ENCODE peak calls at places on chromosomes 11 and 22, in nine cellular contexts. One of them, this sample, is unnamed.

GRCh38 chr11:100625041-100625440 is 62.0 kb upstream of the ARHGAP42 start:
- DNase-seq in A549: no peak
- DNase-seq in transverse colon: no peak
- DNase-seq in neural progenitor cell: no peak
- DNase-seq in MM.1S: no peak
- DNase-seq in iPS DF 6.9: no peak
- DNase-seq in IMR-90: no peak
- DNase-seq in heart right ventricle: no peak
- DNase-seq in CD8-positive, alpha-beta memory T cell: no peak
- DNase-seq in this sample: no peak

GRCh38 chr22:24156915-24157782 is 24.1 kb upstream of the SUSD2 start:
- DNase-seq in A549: peak; percentile 86
- DNase-seq in transverse colon: peak; percentile 93
- DNase-seq in neural progenitor cell: peak; percentile 94
- DNase-seq in MM.1S: peak; percentile 94
- DNase-seq in iPS DF 6.9: peak; percentile 87
- DNase-seq in IMR-90: peak; percentile 64
- DNase-seq in heart right ventricle: peak; percentile 83
- DNase-seq in CD8-positive, alpha-beta memory T cell: peak; percentile 93
- DNase-seq in this sample: peak; percentile 79

GRCh38 chr22:19810381-19811141 is 44.1 kb downstream of the GNB1L start:
- DNase-seq in A549: no peak
- DNase-seq in transverse colon: no peak
- DNase-seq in neural progenitor cell: peak; percentile 31
- DNase-seq in MM.1S: no peak
- DNase-seq in iPS DF 6.9: no peak
- DNase-seq in IMR-90: peak; percentile 81
- DNase-seq in heart right ventricle: no peak
- DNase-seq in CD8-positive, alpha-beta memory T cell: no peak
- DNase-seq in this sample: no peak

GRCh38 chr22:42958937-42959336 is 56.0 kb downstream of the PACSIN2 start:
- DNase-seq in A549: no peak
- DNase-seq in transverse colon: no peak
- DNase-seq in neural progenitor cell: no peak
- DNase-seq in MM.1S: no peak
- DNase-seq in iPS DF 6.9: no peak
- DNase-seq in IMR-90: no peak
- DNase-seq in heart right ventricle: no peak
- DNase-seq in CD8-positive, alpha-beta memory T cell: no peak
- DNase-seq in this sample: no peak

GRCh38 chr11:69253028-69253427 is 40.9 kb upstream of the MYEOV start:
- DNase-seq in A549: peak; percentile 49
- DNase-seq in transverse colon: no peak
- DNase-seq in neural progenitor cell: no peak
- DNase-seq in MM.1S: no peak
- DNase-seq in iPS DF 6.9: no peak
- DNase-seq in IMR-90: peak; percentile 73
- DNase-seq in heart right ventricle: no peak
- DNase-seq in CD8-positive, alpha-beta memory T cell: no peak
- DNase-seq in this sample: no peak

GRCh38 chr11:48036466-48036865 is 56.1 kb downstream of the PTPRJ start:
- DNase-seq in A549: no peak
- DNase-seq in transverse colon: no peak
- DNase-seq in neural progenitor cell: no peak
- DNase-seq in MM.1S: no peak
- DNase-seq in iPS DF 6.9: no peak
- DNase-seq in IMR-90: peak; percentile 84
- DNase-seq in heart right ventricle: no peak
- DNase-seq in CD8-positive, alpha-beta memory T cell: no peak
- DNase-seq in this sample: no peak

GRCh38 chr11:11265320-11265719 is 87.7 kb downstream of the CSNK2A3 start:
- DNase-seq in A549: no peak
- DNase-seq in transverse colon: no peak
- DNase-seq in neural progenitor cell: no peak
- DNase-seq in MM.1S: no peak
- DNase-seq in iPS DF 6.9: no peak
- DNase-seq in IMR-90: no peak
- DNase-seq in heart right ventricle: no peak
- DNase-seq in CD8-positive, alpha-beta memory T cell: no peak
- DNase-seq in this sample: no peak

GRCh38 chr11:5550440-5551095 is 2.2 kb upstream of the OR52H1 start:
- DNase-seq in A549: peak; percentile 21
- DNase-seq in transverse colon: no peak
- DNase-seq in neural progenitor cell: no peak
- DNase-seq in MM.1S: no peak
- DNase-seq in iPS DF 6.9: no peak
- DNase-seq in IMR-90: peak; percentile 91
- DNase-seq in heart right ventricle: no peak
- DNase-seq in CD8-positive, alpha-beta memory T cell: no peak
- DNase-seq in this sample: no peak

GRCh38 chr11:62732830-62733229 is 4.5 kb downstream of the TTC9C start:
- DNase-seq in A549: peak; percentile 56
- DNase-seq in transverse colon: no peak
- DNase-seq in neural progenitor cell: no peak
- DNase-seq in MM.1S: peak; percentile 34
- DNase-seq in iPS DF 6.9: no peak
- DNase-seq in IMR-90: peak; percentile 36
- DNase-seq in heart right ventricle: no peak
- DNase-seq in CD8-positive, alpha-beta memory T cell: no peak
- DNase-seq in this sample: no peak

GRCh38 chr11:73652046-73652730 is 5.8 kb downstream of the PLEKHB1 start:
- DNase-seq in A549: no peak
- DNase-seq in transverse colon: peak; percentile 14
- DNase-seq in neural progenitor cell: peak; percentile 92
- DNase-seq in MM.1S: no peak
- DNase-seq in iPS DF 6.9: no peak
- DNase-seq in IMR-90: no peak
- DNase-seq in heart right ventricle: peak; percentile 36
- DNase-seq in CD8-positive, alpha-beta memory T cell: no peak
- DNase-seq in this sample: peak; percentile 31

GRCh38 chr11:15159085-15159484 is 44.4 kb downstream of the INSC start:
- DNase-seq in A549: peak; percentile 7
- DNase-seq in transverse colon: no peak
- DNase-seq in neural progenitor cell: peak; percentile 38
- DNase-seq in MM.1S: peak; percentile 33
- DNase-seq in iPS DF 6.9: peak; percentile 33
- DNase-seq in IMR-90: peak; percentile 49
- DNase-seq in heart right ventricle: no peak
- DNase-seq in CD8-positive, alpha-beta memory T cell: no peak
- DNase-seq in this sample: peak; percentile 6

GRCh38 chr11:83836883-83837654 is 550.9 kb upstream of the CCDC90B start:
- DNase-seq in A549: peak; percentile 52
- DNase-seq in transverse colon: peak; percentile 13
- DNase-seq in neural progenitor cell: peak; percentile 75
- DNase-seq in MM.1S: peak; percentile 44
- DNase-seq in iPS DF 6.9: peak; percentile 58
- DNase-seq in IMR-90: peak; percentile 50
- DNase-seq in heart right ventricle: peak; percentile 13
- DNase-seq in CD8-positive, alpha-beta memory T cell: no peak
- DNase-seq in this sample: peak; percentile 50

GRCh38 chr11:113730887-113731726 is 25.0 kb upstream of the TMPRSS5 start:
- DNase-seq in A549: peak; percentile 49
- DNase-seq in transverse colon: peak; percentile 37
- DNase-seq in neural progenitor cell: peak; percentile 75
- DNase-seq in MM.1S: no peak
- DNase-seq in iPS DF 6.9: peak; percentile 16
- DNase-seq in IMR-90: peak; percentile 64
- DNase-seq in heart right ventricle: peak; percentile 16
- DNase-seq in CD8-positive, alpha-beta memory T cell: no peak
- DNase-seq in this sample: peak; percentile 63

GRCh38 chr11:35907648-35908431 is 36.0 kb upstream of the LDLRAD3 start:
- DNase-seq in A549: peak; percentile 45
- DNase-seq in transverse colon: no peak
- DNase-seq in neural progenitor cell: no peak
- DNase-seq in MM.1S: no peak
- DNase-seq in iPS DF 6.9: no peak
- DNase-seq in IMR-90: peak; percentile 62
- DNase-seq in heart right ventricle: no peak
- DNase-seq in CD8-positive, alpha-beta memory T cell: no peak
- DNase-seq in this sample: peak; percentile 68

GRCh38 chr11:1785749-1786261 is 22.1 kb upstream of the CTSD start:
- DNase-seq in A549: no peak
- DNase-seq in transverse colon: no peak
- DNase-seq in neural progenitor cell: peak; percentile 51
- DNase-seq in MM.1S: no peak
- DNase-seq in iPS DF 6.9: no peak
- DNase-seq in IMR-90: no peak
- DNase-seq in heart right ventricle: no peak
- DNase-seq in CD8-positive, alpha-beta memory T cell: no peak
- DNase-seq in this sample: no peak

DNA sequence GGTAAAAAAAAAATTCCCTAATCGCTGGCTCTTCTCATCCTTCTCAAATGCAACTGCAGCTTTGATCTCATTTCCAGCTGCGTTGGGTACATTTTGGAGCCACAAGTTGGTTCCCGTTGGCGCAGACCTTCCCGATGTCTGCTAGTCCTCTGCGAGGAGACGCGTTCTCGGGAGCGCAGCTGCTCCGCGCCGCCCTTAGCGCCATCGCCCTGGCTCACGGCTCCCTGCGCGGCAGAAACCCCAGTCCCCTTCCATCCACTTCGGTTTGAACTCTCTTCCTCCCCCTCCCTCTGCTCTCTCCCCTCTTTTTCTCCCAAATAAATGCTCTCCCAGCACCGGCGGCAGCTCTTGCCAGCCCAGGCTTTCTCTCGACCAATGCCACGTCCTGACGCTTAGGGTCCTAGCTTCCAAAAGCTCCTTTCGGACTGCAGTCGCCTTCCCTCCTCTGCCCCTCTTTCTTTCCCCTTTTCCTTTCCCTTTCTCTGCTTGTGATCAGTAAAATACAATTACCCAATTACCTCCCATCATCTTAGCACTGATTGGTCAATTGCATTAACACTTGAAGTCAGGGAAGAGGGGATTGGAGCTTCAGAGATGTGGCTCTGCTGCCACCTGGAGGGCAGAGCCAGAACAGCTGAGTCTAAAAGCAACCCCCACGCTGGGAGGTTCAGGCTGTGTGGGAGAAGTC is 1165.7 kb downstream of the LRRC4C start:
- DNase-seq in A549: peak; percentile 82
- DNase-seq in transverse colon: peak; percentile 16
- DNase-seq in neural progenitor cell: peak; percentile 90
- DNase-seq in MM.1S: peak; percentile 20
- DNase-seq in iPS DF 6.9: peak; percentile 61
- DNase-seq in IMR-90: peak; percentile 92
- DNase-seq in heart right ventricle: peak; percentile 35
- DNase-seq in CD8-positive, alpha-beta memory T cell: no peak
- DNase-seq in this sample: peak; percentile 56
- H3K27ac ChIP-seq in A549: no peak overlapping the region
- H3K27ac ChIP-seq in transverse colon: peak overlapping the region; percentile 32
- H3K27ac ChIP-seq in neural progenitor cell: peak overlapping the region; percentile 67
- H3K27ac ChIP-seq in MM.1S: no peak overlapping the region
- H3K27ac ChIP-seq in iPS DF 6.9: no peak overlapping the region
- H3K27ac ChIP-seq in IMR-90: peak overlapping the region; percentile 22
- H3K27ac ChIP-seq in heart right ventricle: no peak overlapping the region
- H3K27ac ChIP-seq in CD8-positive, alpha-beta memory T cell: no peak overlapping the region
- H3K27ac ChIP-seq in this sample: peak overlapping the region; percentile 22

GRCh38 chr22:37957232-37957631 is 3.7 kb downstream of the POLR2F start:
- DNase-seq in A549: no peak
- DNase-seq in transverse colon: no peak
- DNase-seq in neural progenitor cell: no peak
- DNase-seq in MM.1S: no peak
- DNase-seq in iPS DF 6.9: no peak
- DNase-seq in IMR-90: no peak
- DNase-seq in heart right ventricle: no peak
- DNase-seq in CD8-positive, alpha-beta memory T cell: no peak
- DNase-seq in this sample: no peak

GRCh38 chr22:37959231-37959825 is 5.8 kb downstream of the POLR2F start:
- DNase-seq in A549: no peak
- DNase-seq in transverse colon: no peak
- DNase-seq in neural progenitor cell: no peak
- DNase-seq in MM.1S: no peak
- DNase-seq in iPS DF 6.9: no peak
- DNase-seq in IMR-90: no peak
- DNase-seq in heart right ventricle: no peak
- DNase-seq in CD8-positive, alpha-beta memory T cell: no peak
- DNase-seq in this sample: no peak

GRCh38 chr22:37951305-37951704 is 2.1 kb downstream of the C22orf23 start:
- DNase-seq in A549: peak; percentile 45
- DNase-seq in transverse colon: no peak
- DNase-seq in neural progenitor cell: peak; percentile 63
- DNase-seq in MM.1S: no peak
- DNase-seq in iPS DF 6.9: no peak
- DNase-seq in IMR-90: peak; percentile 32
- DNase-seq in heart right ventricle: no peak
- DNase-seq in CD8-positive, alpha-beta memory T cell: no peak
- DNase-seq in this sample: no peak

GRCh38 chr22:37953062-37953436 is 352 bp downstream of the C22orf23 start:
- DNase-seq in A549: no peak
- DNase-seq in transverse colon: no peak
- DNase-seq in neural progenitor cell: peak; percentile 29
- DNase-seq in MM.1S: no peak
- DNase-seq in iPS DF 6.9: no peak
- DNase-seq in IMR-90: no peak
- DNase-seq in heart right ventricle: peak; percentile 18
- DNase-seq in CD8-positive, alpha-beta memory T cell: no peak
- DNase-seq in this sample: no peak

GRCh38 chr22:37953437-37954179 is at the start of the genes C22orf23 and POLR2F:
- DNase-seq in A549: peak; percentile 90
- DNase-seq in transverse colon: peak; percentile 98
- DNase-seq in neural progenitor cell: peak; percentile 99
- DNase-seq in MM.1S: peak; percentile 98
- DNase-seq in iPS DF 6.9: peak; percentile 92
- DNase-seq in IMR-90: peak; percentile 92
- DNase-seq in heart right ventricle: peak; percentile 96
- DNase-seq in CD8-positive, alpha-beta memory T cell: peak; percentile 98
- DNase-seq in this sample: peak; percentile 97
- H3K27ac ChIP-seq in A549: peak within 1 kb of the TSS; percentile 99
- H3K27ac ChIP-seq in transverse colon: peak within 1 kb of the TSS; percentile 72
- H3K27ac ChIP-seq in neural progenitor cell: no peak within 1 kb of the TSS
- H3K27ac ChIP-seq in MM.1S: no peak within 1 kb of the TSS
- H3K27ac ChIP-seq in iPS DF 6.9: no peak within 1 kb of the TSS
- H3K27ac ChIP-seq in IMR-90: peak within 1 kb of the TSS; percentile 89
- H3K27ac ChIP-seq in heart right ventricle: no peak within 1 kb of the TSS
- H3K27ac ChIP-seq in CD8-positive, alpha-beta memory T cell: peak within 1 kb of the TSS; percentile 77
- H3K27ac ChIP-seq in this sample: peak within 1 kb of the TSS; percentile 81

GRCh38 chr11:33742249-33742851 is 6.1 kb upstream of the CD59 start:
- DNase-seq in A549: no peak
- DNase-seq in transverse colon: no peak
- DNase-seq in neural progenitor cell: no peak
- DNase-seq in MM.1S: peak; percentile 48
- DNase-seq in iPS DF 6.9: no peak
- DNase-seq in IMR-90: no peak
- DNase-seq in heart right ventricle: no peak
- DNase-seq in CD8-positive, alpha-beta memory T cell: no peak
- DNase-seq in this sample: peak; percentile 46
- H3K27ac ChIP-seq in A549: peak overlapping the region; percentile 16
- H3K27ac ChIP-seq in transverse colon: no peak overlapping the region
- H3K27ac ChIP-seq in neural progenitor cell: no peak overlapping the region
- H3K27ac ChIP-seq in MM.1S: no peak overlapping the region
- H3K27ac ChIP-seq in iPS DF 6.9: no peak overlapping the region
- H3K27ac ChIP-seq in IMR-90: no peak overlapping the region
- H3K27ac ChIP-seq in heart right ventricle: no peak overlapping the region
- H3K27ac ChIP-seq in CD8-positive, alpha-beta memory T cell: no peak overlapping the region
- H3K27ac ChIP-seq in this sample: no peak overlapping the region

DNA sequence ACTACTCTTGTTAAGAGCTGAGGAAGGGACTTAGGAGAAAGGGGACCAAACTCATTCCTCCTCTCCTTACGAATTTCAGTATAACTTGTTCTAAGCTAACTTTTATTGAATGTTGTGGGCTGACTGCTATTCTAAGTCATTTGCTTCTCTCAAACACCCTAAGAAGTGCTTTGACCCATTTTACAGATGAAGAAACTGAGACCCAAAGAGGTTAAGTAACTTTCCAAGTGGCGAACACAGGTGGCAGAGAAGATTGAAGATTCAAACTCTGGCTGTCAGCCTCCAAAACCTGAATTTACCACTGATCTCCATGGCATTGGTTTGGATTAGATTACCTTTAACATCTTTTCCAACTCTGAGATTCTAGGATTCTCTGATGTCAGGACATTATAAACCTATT is 52.2 kb downstream of the TIMP3 start:
- DNase-seq in A549: no peak
- DNase-seq in transverse colon: no peak
- DNase-seq in neural progenitor cell: no peak
- DNase-seq in MM.1S: no peak
- DNase-seq in iPS DF 6.9: no peak
- DNase-seq in IMR-90: no peak
- DNase-seq in heart right ventricle: no peak
- DNase-seq in CD8-positive, alpha-beta memory T cell: no peak
- DNase-seq in this sample: no peak
- H3K27ac ChIP-seq in A549: no peak overlapping the region
- H3K27ac ChIP-seq in transverse colon: no peak overlapping the region
- H3K27ac ChIP-seq in neural progenitor cell: no peak overlapping the region
- H3K27ac ChIP-seq in MM.1S: no peak overlapping the region
- H3K27ac ChIP-seq in iPS DF 6.9: no peak overlapping the region
- H3K27ac ChIP-seq in IMR-90: no peak overlapping the region
- H3K27ac ChIP-seq in heart right ventricle: peak overlapping the region; percentile 70
- H3K27ac ChIP-seq in CD8-positive, alpha-beta memory T cell: no peak overlapping the region
- H3K27ac ChIP-seq in this sample: no peak overlapping the region

This sample was measured in small intestine.